ENCODE peak calls at places on chromosome 7, in five cellular contexts. O is lower lobe of right lung, E is transverse colon, T is cardiac muscle cell, U is brain microvascular endothelial cell. R is an unnamed sample.

GRCh38 chr7:108459922-108460551 is 3.8 kb upstream of the NRCAM start:
- DNase-seq in O (no peak), E (no peak), T (peak; percentile 55), U (peak; percentile 47), R (peak; percentile 55)

GRCh38 chr7:103729026-103729425 is 260.4 kb downstream of the RELN start:
- DNase-seq in O (no peak), E (no peak), T (no peak), U (no peak), R (no peak)

GRCh38 chr7:85508642-85509429 is 322.0 kb upstream of the SEMA3D start:
- DNase-seq in O (no peak), E (no peak), T (peak; percentile 75), U (peak; percentile 56), R (no peak)

GRCh38 chr7:2165610-2166594 is 66.8 kb downstream of the MAD1L1 start:
- DNase-seq in O (no peak), E (no peak), T (peak; percentile 16), U (no peak), R (no peak)

GRCh38 chr7:42493436-42494198 is 256.6 kb upstream of the GLI3 start:
- DNase-seq in O (peak; percentile 67), E (peak; percentile 68), T (peak; percentile 94), U (peak; percentile 87), R (peak; percentile 81)

GRCh38 chr7:114822131-114822530 is 99.8 kb upstream of the MDFIC start:
- DNase-seq in O (no peak), E (no peak), T (no peak), U (no peak), R (no peak)

GRCh38 chr7:30933124-30933893 is 21.7 kb downstream of the AQP1 start:
- DNase-seq in O (peak; percentile 39), E (no peak), T (no peak), U (no peak), R (no peak)

GRCh38 chr7:155524018-155524556 is 22.3 kb downstream of the CNPY1 start:
- DNase-seq in O (no peak), E (no peak), T (no peak), U (no peak), R (no peak)

GRCh38 chr7:137476937-137477336 is 133.4 kb upstream of the PTN start:
- DNase-seq in O (no peak), E (no peak), T (peak; percentile 44), U (peak; percentile 13), R (no peak)

GRCh38 chr7:54811925-54812264 is 52.9 kb upstream of the SEC61G start:
- DNase-seq in O (no peak), E (no peak), T (peak; percentile 53), U (peak; percentile 74), R (no peak)

GRCh38 chr7:21902240-21902639 is 43.5 kb downstream of the CDCA7L start:
- DNase-seq in O (no peak), E (no peak), T (peak; percentile 37), U (peak; percentile 25), R (peak; percentile 58)

GRCh38 chr7:132406039-132406438 is 170.2 kb downstream of the PLXNA4 start:
- DNase-seq in O (no peak), E (no peak), T (no peak), U (no peak), R (no peak)

GRCh38 chr7:88169717-88170320 is 50.0 kb downstream of the SRI start:
- DNase-seq in O (no peak), E (no peak), T (peak; percentile 21), U (no peak), R (peak; percentile 55)

GRCh38 chr7:155449880-155450557 is 7.9 kb upstream of the EN2 start:
- DNase-seq in O (peak; percentile 14), E (no peak), T (no peak), U (no peak), R (no peak)

GRCh38 chr7:2182461-2182860 is 50.3 kb downstream of the MAD1L1 start:
- DNase-seq in O (no peak), E (no peak), T (no peak), U (no peak), R (no peak)

GRCh38 chr7:84162125-84162524 is 32.5 kb downstream of the SEMA3A start:
- DNase-seq in O (no peak), E (no peak), T (no peak), U (no peak), R (no peak)

GRCh38 chr7:150722403-150723065 is 6.1 kb downstream of the GIMAP1 start:
- DNase-seq in O (no peak), E (no peak), T (no peak), U (no peak), R (no peak)

GRCh38 chr7:988426-988911 is 5.5 kb downstream of the CYP2W1 start:
- DNase-seq in O (no peak), E (peak; percentile 38), T (peak; percentile 65), U (no peak), R (no peak)

GRCh38 chr7:118110178-118110577 is 73.8 kb upstream of the LSM8 start:
- DNase-seq in O (no peak), E (no peak), T (no peak), U (no peak), R (no peak)

GRCh38 chr7:115749924-115750323 is 280.6 kb downstream of the TFEC start:
- DNase-seq in O (peak; percentile 79), E (no peak), T (peak; percentile 3), U (no peak), R (no peak)

GRCh38 chr7:21526007-21526406 is 16.8 kb upstream of the DNAH11 start:
- DNase-seq in O (no peak), E (no peak), T (peak; percentile 3), U (no peak), R (peak; percentile 40)

GRCh38 chr7:27960415-27960814 is 220.2 kb downstream of the JAZF1 start:
- DNase-seq in O (no peak), E (no peak), T (no peak), U (no peak), R (no peak)

GRCh38 chr7:134246761-134247160 is 70.0 kb downstream of the SLC35B4 start:
- DNase-seq in O (no peak), E (no peak), T (no peak), U (no peak), R (no peak)

GRCh38 chr7:32941181-32941995 is 15.9 kb upstream of the FKBP9 start:
- DNase-seq in O (no peak), E (no peak), T (no peak), U (no peak), R (no peak)

GRCh38 chr7:113086431-113086888 is at the start of gene GPR85:
- DNase-seq in O (peak; percentile 68), E (peak; percentile 17), T (peak; percentile 71), U (peak; percentile 67), R (no peak)

GRCh38 chr7:107857541-107857912 is 33.5 kb upstream of the DLD start:
- DNase-seq in O (no peak), E (no peak), T (peak; percentile 30), U (peak; percentile 27), R (peak; percentile 76)

GRCh38 chr7:4500812-4501211 is 181.3 kb upstream of the FOXK1 start:
- DNase-seq in O (no peak), E (no peak), T (no peak), U (no peak), R (no peak)

GRCh38 chr7:33418251-33418701 is 288.9 kb downstream of the BBS9 start:
- DNase-seq in O (no peak), E (no peak), T (peak; percentile 62), U (peak; percentile 84), R (no peak)

GRCh38 chr7:44748042-44748947 is at the start of gene ZMIZ2:
- DNase-seq in O (peak; percentile 96), E (peak; percentile 95), T (peak; percentile 93), U (peak; percentile 75), R (peak; percentile 84)

GRCh38 chr7:148492157-148492860 is 98.3 kb upstream of the C7orf33 start:
- DNase-seq in O (no peak), E (no peak), T (peak; percentile 3), U (no peak), R (no peak)

GRCh38 chr7:150685219-150686029 is at the start of gene GIMAP2:
- DNase-seq in O (no peak), E (no peak), T (peak; percentile 11), U (no peak), R (peak; percentile 15)

GRCh38 chr7:107661081-107661864 is 645 bp downstream of the SLC26A4 start:
- DNase-seq in O (peak; percentile 74), E (peak; percentile 52), T (peak; percentile 65), U (no peak), R (peak; percentile 39)

GRCh38 chr7:151460474-151460855 is 20.5 kb upstream of the CRYGN start:
- DNase-seq in O (no peak), E (no peak), T (no peak), U (no peak), R (no peak)

GRCh38 chr7:33870120-33870519 is 35.2 kb upstream of the BMPER start:
- DNase-seq in O (no peak), E (no peak), T (no peak), U (no peak), R (no peak)

GRCh38 chr7:27917774-27918314 is 177.9 kb downstream of the TAX1BP1 start:
- DNase-seq in O (no peak), E (no peak), T (peak; percentile 58), U (peak; percentile 85), R (peak; percentile 64)

DNA sequence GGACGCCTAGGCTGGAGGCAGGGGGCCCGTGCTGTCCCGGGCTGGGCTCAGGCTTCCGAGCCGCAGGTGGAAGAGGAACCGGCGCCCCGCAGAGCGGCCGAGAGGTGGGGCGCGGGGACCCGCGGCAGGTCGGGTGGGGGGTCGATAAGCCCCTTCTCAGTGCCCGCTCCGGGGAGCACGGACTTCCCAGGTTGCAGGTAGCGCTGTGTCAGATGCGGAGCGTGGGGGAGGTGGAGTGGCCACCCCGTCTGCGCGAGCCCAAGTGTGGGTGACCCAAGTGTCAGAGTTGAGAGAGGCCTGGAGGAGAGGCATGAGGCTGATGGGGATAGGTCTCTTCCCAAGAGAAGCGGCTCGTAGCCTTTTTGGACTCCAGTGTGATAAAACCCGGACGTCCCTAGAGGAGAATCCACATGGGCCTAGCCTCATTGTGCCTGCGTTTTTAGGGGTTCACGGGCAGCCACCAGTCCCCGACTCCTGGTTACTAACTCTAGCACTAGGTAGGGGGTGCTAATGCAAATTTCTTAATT is 580 bp downstream of the EEPD1 start:
- DNase-seq in O (peak; percentile 76), E (no peak), T (peak; percentile 6), U (no peak), R (peak; percentile 15)
- H3K27ac ChIP-seq in O (peak overlapping the region; percentile 82), E (peak overlapping the region; percentile 95), T (no peak overlapping the region), U (peak overlapping the region; percentile 45), R (peak overlapping the region; percentile 43)

GRCh38 chr7:128066858-128067257 is 35.6 kb upstream of the LRRC4 start:
- DNase-seq in O (no peak), E (no peak), T (no peak), U (no peak), R (no peak)
- TF ChIP-seq CTCF in O (no peak), E (no peak), T (no peak), U (peak; percentile 28), R (no peak)

GRCh38 chr7:99036531-99037175 is 107.3 kb downstream of the SMURF1 start:
- DNase-seq in O (no peak), E (no peak), T (peak; percentile 60), U (peak; percentile 48), R (peak; percentile 19)
- H3K27ac ChIP-seq in O (no peak overlapping the region), E (no peak overlapping the region), T (no peak overlapping the region), U (no peak overlapping the region), R (no peak overlapping the region)

GRCh38 chr7:106110238-106110560 is 1.9 kb downstream of the SYPL1 start:
- DNase-seq in O (no peak), E (no peak), T (peak; percentile 20), U (no peak), R (peak; percentile 35)

GRCh38 chr7:106112972-106113421 is 885 bp upstream of the SYPL1 start:
- DNase-seq in O (no peak), E (no peak), T (no peak), U (no peak), R (no peak)

GRCh38 chr7:106110885-106111670 is 1.0 kb downstream of the SYPL1 start:
- DNase-seq in O (no peak), E (no peak), T (peak; percentile 20), U (peak; percentile 16), R (peak; percentile 33)

GRCh38 chr7:106111671-106112117 is 418 bp downstream of the SYPL1 start:
- DNase-seq in O (peak; percentile 84), E (peak; percentile 79), T (peak; percentile 88), U (peak; percentile 18), R (peak; percentile 70)

GRCh38 chr7:106112118-106112971 is at the start of gene SYPL1:
- DNase-seq in O (peak; percentile 97), E (peak; percentile 96), T (peak; percentile 97), U (peak; percentile 79), R (peak; percentile 94)
- TF ChIP-seq CTCF in O (peak; percentile 23), E (no peak), T (no peak), U (no peak), R (peak; percentile 20)